ENCODE peak calls at places on chromosomes 2 and 18, in ten cellular contexts. One of them, this sample, is unnamed.

GRCh38 chr2:205511221-205511620 is 171.1 kb upstream of the NRP2 start:
- DNase-seq in AG10803: peak
- DNase-seq in activated T-cell treated with anti-CD3 and anti-CD28 coated beads for 1 hour: no peak
- DNase-seq in stimulated activated CD4-positive, alpha-beta T cell treated with anti-CD3 and anti-CD28 coated beads, Interleukin-1b, Interleukin-23, amount 100 ng/mL, for 48 hours: no peak
- DNase-seq in small intestine: no peak
- DNase-seq in NCI-H2171: no peak
- DNase-seq in omental fat pad: no peak
- DNase-seq in trophoblast cell: no peak
- DNase-seq in RKO: no peak
- DNase-seq in nucleus accumbens: no peak
- DNase-seq in this sample: no peak

GRCh38 chr2:157784169-157784822 is 91.8 kb downstream of the ACVR1 start:
- DNase-seq in trophoblast cell: no peak
- DNase-seq in RKO: no peak
- DNase-seq in AG10803: no peak
- DNase-seq in NCI-H2171: no peak
- DNase-seq in small intestine: peak
- DNase-seq in activated T-cell treated with anti-CD3 and anti-CD28 coated beads for 1 hour: no peak
- DNase-seq in nucleus accumbens: no peak
- DNase-seq in stimulated activated CD4-positive, alpha-beta T cell treated with anti-CD3 and anti-CD28 coated beads, Interleukin-1b, Interleukin-23, amount 100 ng/mL, for 48 hours: peak
- DNase-seq in omental fat pad: no peak
- DNase-seq in this sample: peak

GRCh38 chr2:129301431-129301913 is 678.0 kb upstream of the RAB6C start:
- DNase-seq in AG10803: peak
- DNase-seq in activated T-cell treated with anti-CD3 and anti-CD28 coated beads for 1 hour: no peak
- DNase-seq in RKO: no peak
- DNase-seq in nucleus accumbens: no peak
- DNase-seq in omental fat pad: no peak
- DNase-seq in small intestine: no peak
- DNase-seq in trophoblast cell: no peak
- DNase-seq in stimulated activated CD4-positive, alpha-beta T cell treated with anti-CD3 and anti-CD28 coated beads, Interleukin-1b, Interleukin-23, amount 100 ng/mL, for 48 hours: no peak
- DNase-seq in NCI-H2171: no peak
- DNase-seq in this sample: no peak

GRCh38 chr2:96537734-96538486 is 1.4 kb downstream of the ARID5A start:
- DNase-seq in AG10803: no peak
- DNase-seq in stimulated activated CD4-positive, alpha-beta T cell treated with anti-CD3 and anti-CD28 coated beads, Interleukin-1b, Interleukin-23, amount 100 ng/mL, for 48 hours: peak
- DNase-seq in NCI-H2171: no peak
- DNase-seq in omental fat pad: no peak
- DNase-seq in small intestine: no peak
- DNase-seq in activated T-cell treated with anti-CD3 and anti-CD28 coated beads for 1 hour: peak
- DNase-seq in trophoblast cell: no peak
- DNase-seq in RKO: no peak
- DNase-seq in nucleus accumbens: no peak
- DNase-seq in this sample: no peak

GRCh38 chr2:767440-767839 is 90.2 kb upstream of the TMEM18 start:
- DNase-seq in trophoblast cell: no peak
- DNase-seq in NCI-H2171: peak
- DNase-seq in AG10803: no peak
- DNase-seq in RKO: no peak
- DNase-seq in activated T-cell treated with anti-CD3 and anti-CD28 coated beads for 1 hour: no peak
- DNase-seq in small intestine: peak
- DNase-seq in nucleus accumbens: no peak
- DNase-seq in stimulated activated CD4-positive, alpha-beta T cell treated with anti-CD3 and anti-CD28 coated beads, Interleukin-1b, Interleukin-23, amount 100 ng/mL, for 48 hours: no peak
- DNase-seq in omental fat pad: no peak
- DNase-seq in this sample: no peak

GRCh38 chr18:74873629-74874028 is 276.0 kb downstream of the ZNF407 start:
- DNase-seq in NCI-H2171: no peak
- DNase-seq in RKO: no peak
- DNase-seq in activated T-cell treated with anti-CD3 and anti-CD28 coated beads for 1 hour: no peak
- DNase-seq in omental fat pad: no peak
- DNase-seq in trophoblast cell: no peak
- DNase-seq in nucleus accumbens: no peak
- DNase-seq in AG10803: no peak
- DNase-seq in small intestine: no peak
- DNase-seq in stimulated activated CD4-positive, alpha-beta T cell treated with anti-CD3 and anti-CD28 coated beads, Interleukin-1b, Interleukin-23, amount 100 ng/mL, for 48 hours: no peak
- DNase-seq in this sample: no peak

GRCh38 chr2:223047260-223047761 is 4.7 kb upstream of the KCNE4 start:
- DNase-seq in activated T-cell treated with anti-CD3 and anti-CD28 coated beads for 1 hour: no peak
- DNase-seq in AG10803: peak
- DNase-seq in trophoblast cell: peak
- DNase-seq in omental fat pad: no peak
- DNase-seq in RKO: no peak
- DNase-seq in nucleus accumbens: no peak
- DNase-seq in NCI-H2171: no peak
- DNase-seq in small intestine: no peak
- DNase-seq in stimulated activated CD4-positive, alpha-beta T cell treated with anti-CD3 and anti-CD28 coated beads, Interleukin-1b, Interleukin-23, amount 100 ng/mL, for 48 hours: no peak
- DNase-seq in this sample: no peak

GRCh38 chr18:371616-371998 is 103.8 kb upstream of the THOC1 start:
- DNase-seq in AG10803: peak
- DNase-seq in NCI-H2171: no peak
- DNase-seq in activated T-cell treated with anti-CD3 and anti-CD28 coated beads for 1 hour: no peak
- DNase-seq in stimulated activated CD4-positive, alpha-beta T cell treated with anti-CD3 and anti-CD28 coated beads, Interleukin-1b, Interleukin-23, amount 100 ng/mL, for 48 hours: no peak
- DNase-seq in small intestine: no peak
- DNase-seq in RKO: no peak
- DNase-seq in omental fat pad: no peak
- DNase-seq in nucleus accumbens: no peak
- DNase-seq in trophoblast cell: peak
- DNase-seq in this sample: no peak

GRCh38 chr2:167929461-167929860 is 317.9 kb downstream of the STK39 start:
- DNase-seq in NCI-H2171: no peak
- DNase-seq in small intestine: no peak
- DNase-seq in stimulated activated CD4-positive, alpha-beta T cell treated with anti-CD3 and anti-CD28 coated beads, Interleukin-1b, Interleukin-23, amount 100 ng/mL, for 48 hours: no peak
- DNase-seq in trophoblast cell: no peak
- DNase-seq in AG10803: no peak
- DNase-seq in omental fat pad: no peak
- DNase-seq in nucleus accumbens: no peak
- DNase-seq in activated T-cell treated with anti-CD3 and anti-CD28 coated beads for 1 hour: no peak
- DNase-seq in RKO: no peak
- DNase-seq in this sample: no peak

GRCh38 chr2:230412369-230412706 is 3.7 kb upstream of the SP100 start:
- DNase-seq in stimulated activated CD4-positive, alpha-beta T cell treated with anti-CD3 and anti-CD28 coated beads, Interleukin-1b, Interleukin-23, amount 100 ng/mL, for 48 hours: no peak
- DNase-seq in trophoblast cell: no peak
- DNase-seq in AG10803: no peak
- DNase-seq in small intestine: no peak
- DNase-seq in NCI-H2171: no peak
- DNase-seq in nucleus accumbens: no peak
- DNase-seq in RKO: no peak
- DNase-seq in activated T-cell treated with anti-CD3 and anti-CD28 coated beads for 1 hour: no peak
- DNase-seq in omental fat pad: no peak
- DNase-seq in this sample: no peak

GRCh38 chr2:73163522-73164367 is 38.6 kb upstream of the NOTO start:
- DNase-seq in stimulated activated CD4-positive, alpha-beta T cell treated with anti-CD3 and anti-CD28 coated beads, Interleukin-1b, Interleukin-23, amount 100 ng/mL, for 48 hours: peak
- DNase-seq in nucleus accumbens: peak
- DNase-seq in activated T-cell treated with anti-CD3 and anti-CD28 coated beads for 1 hour: peak
- DNase-seq in NCI-H2171: peak
- DNase-seq in small intestine: peak
- DNase-seq in AG10803: peak
- DNase-seq in omental fat pad: peak
- DNase-seq in trophoblast cell: peak
- DNase-seq in RKO: peak
- DNase-seq in this sample: peak

GRCh38 chr18:55179460-55180195 is 220.4 kb upstream of the CCDC68 start:
- DNase-seq in trophoblast cell: no peak
- DNase-seq in small intestine: no peak
- DNase-seq in activated T-cell treated with anti-CD3 and anti-CD28 coated beads for 1 hour: no peak
- DNase-seq in stimulated activated CD4-positive, alpha-beta T cell treated with anti-CD3 and anti-CD28 coated beads, Interleukin-1b, Interleukin-23, amount 100 ng/mL, for 48 hours: no peak
- DNase-seq in omental fat pad: no peak
- DNase-seq in AG10803: peak
- DNase-seq in nucleus accumbens: no peak
- DNase-seq in RKO: no peak
- DNase-seq in NCI-H2171: no peak
- DNase-seq in this sample: no peak

GRCh38 chr18:48837676-48838075 is 113.1 kb downstream of the SMAD7 start:
- DNase-seq in RKO: no peak
- DNase-seq in nucleus accumbens: no peak
- DNase-seq in activated T-cell treated with anti-CD3 and anti-CD28 coated beads for 1 hour: no peak
- DNase-seq in trophoblast cell: no peak
- DNase-seq in omental fat pad: no peak
- DNase-seq in stimulated activated CD4-positive, alpha-beta T cell treated with anti-CD3 and anti-CD28 coated beads, Interleukin-1b, Interleukin-23, amount 100 ng/mL, for 48 hours: no peak
- DNase-seq in AG10803: no peak
- DNase-seq in NCI-H2171: no peak
- DNase-seq in small intestine: no peak
- DNase-seq in this sample: no peak

GRCh38 chr2:238866656-238867277 is 18.9 kb downstream of the TWIST2 start:
- DNase-seq in NCI-H2171: peak
- DNase-seq in omental fat pad: no peak
- DNase-seq in RKO: no peak
- DNase-seq in activated T-cell treated with anti-CD3 and anti-CD28 coated beads for 1 hour: no peak
- DNase-seq in small intestine: no peak
- DNase-seq in nucleus accumbens: no peak
- DNase-seq in stimulated activated CD4-positive, alpha-beta T cell treated with anti-CD3 and anti-CD28 coated beads, Interleukin-1b, Interleukin-23, amount 100 ng/mL, for 48 hours: no peak
- DNase-seq in AG10803: no peak
- DNase-seq in trophoblast cell: no peak
- DNase-seq in this sample: no peak

GRCh38 chr2:1599301-1600085 is 144.8 kb downstream of the PXDN start:
- DNase-seq in activated T-cell treated with anti-CD3 and anti-CD28 coated beads for 1 hour: no peak
- DNase-seq in small intestine: no peak
- DNase-seq in stimulated activated CD4-positive, alpha-beta T cell treated with anti-CD3 and anti-CD28 coated beads, Interleukin-1b, Interleukin-23, amount 100 ng/mL, for 48 hours: no peak
- DNase-seq in AG10803: no peak
- DNase-seq in omental fat pad: no peak
- DNase-seq in trophoblast cell: no peak
- DNase-seq in nucleus accumbens: no peak
- DNase-seq in RKO: no peak
- DNase-seq in NCI-H2171: no peak
- DNase-seq in this sample: no peak

GRCh38 chr2:17166506-17166905 is 351.7 kb downstream of the RAD51AP2 start:
- DNase-seq in omental fat pad: no peak
- DNase-seq in stimulated activated CD4-positive, alpha-beta T cell treated with anti-CD3 and anti-CD28 coated beads, Interleukin-1b, Interleukin-23, amount 100 ng/mL, for 48 hours: no peak
- DNase-seq in RKO: no peak
- DNase-seq in small intestine: no peak
- DNase-seq in NCI-H2171: no peak
- DNase-seq in nucleus accumbens: no peak
- DNase-seq in activated T-cell treated with anti-CD3 and anti-CD28 coated beads for 1 hour: no peak
- DNase-seq in trophoblast cell: no peak
- DNase-seq in AG10803: peak
- DNase-seq in this sample: no peak

GRCh38 chr18:12638634-12639124 is 19.2 kb downstream of the SPIRE1 start:
- DNase-seq in activated T-cell treated with anti-CD3 and anti-CD28 coated beads for 1 hour: no peak
- DNase-seq in NCI-H2171: no peak
- DNase-seq in stimulated activated CD4-positive, alpha-beta T cell treated with anti-CD3 and anti-CD28 coated beads, Interleukin-1b, Interleukin-23, amount 100 ng/mL, for 48 hours: no peak
- DNase-seq in small intestine: no peak
- DNase-seq in omental fat pad: no peak
- DNase-seq in RKO: no peak
- DNase-seq in trophoblast cell: no peak
- DNase-seq in AG10803: no peak
- DNase-seq in nucleus accumbens: no peak
- DNase-seq in this sample: no peak

GRCh38 chr18:79400091-79400590 is 4.4 kb downstream of the NFATC1 start:
- DNase-seq in AG10803: peak
- DNase-seq in omental fat pad: no peak
- DNase-seq in NCI-H2171: no peak
- DNase-seq in trophoblast cell: no peak
- DNase-seq in RKO: no peak
- DNase-seq in stimulated activated CD4-positive, alpha-beta T cell treated with anti-CD3 and anti-CD28 coated beads, Interleukin-1b, Interleukin-23, amount 100 ng/mL, for 48 hours: peak
- DNase-seq in nucleus accumbens: no peak
- DNase-seq in activated T-cell treated with anti-CD3 and anti-CD28 coated beads for 1 hour: peak
- DNase-seq in small intestine: peak
- DNase-seq in this sample: no peak

GRCh38 chr18:79429785-79430281 is 34.1 kb downstream of the NFATC1 start:
- DNase-seq in AG10803: no peak
- DNase-seq in activated T-cell treated with anti-CD3 and anti-CD28 coated beads for 1 hour: no peak
- DNase-seq in RKO: no peak
- DNase-seq in trophoblast cell: no peak
- DNase-seq in small intestine: no peak
- DNase-seq in NCI-H2171: no peak
- DNase-seq in stimulated activated CD4-positive, alpha-beta T cell treated with anti-CD3 and anti-CD28 coated beads, Interleukin-1b, Interleukin-23, amount 100 ng/mL, for 48 hours: no peak
- DNase-seq in nucleus accumbens: no peak
- DNase-seq in omental fat pad: no peak
- DNase-seq in this sample: no peak